ENCODE peak calls at places on chromosomes 7 and 10, in four cellular contexts. T, L, Z and X are unnamed samples.

GRCh38 chr10:5589071-5589962 is 64.6 kb downstream of the CALML3 start:
- DNase-seq in T (no peak), L (no peak), Z (no peak), X (no peak)

GRCh38 chr10:132102071-132102716 is 36.4 kb downstream of the JAKMIP3 start:
- DNase-seq in T (no peak), L (no peak), Z (no peak), X (no peak)

GRCh38 chr10:13961096-13961495 is 369.6 kb downstream of the FRMD4A start:
- DNase-seq in T (no peak), L (no peak), Z (no peak), X (no peak)

GRCh38 chr7:121741896-121742295 is 131.1 kb upstream of the PTPRZ1 start:
- DNase-seq in T (no peak), L (no peak), Z (no peak), X (no peak)

GRCh38 chr7:126574276-126574675 is 678.5 kb downstream of the GRM8 start:
- DNase-seq in T (no peak), L (no peak), Z (no peak), X (no peak)

GRCh38 chr7:134476044-134476443 is 17.1 kb upstream of the AKR1B1 start:
- DNase-seq in T (no peak), L (no peak), Z (no peak), X (no peak)

GRCh38 chr7:132988117-132988516 is 93.8 kb downstream of the CHCHD3 start:
- DNase-seq in T (no peak), L (no peak), Z (no peak), X (no peak)

GRCh38 chr10:8033812-8034665 is 20.4 kb upstream of the GATA3 start:
- DNase-seq in T (no peak), L (no peak), Z (no peak), X (no peak)

GRCh38 chr10:19683965-19684364 is 132.3 kb upstream of the PLXDC2 start:
- DNase-seq in T (no peak), L (no peak), Z (no peak), X (no peak)

GRCh38 chr10:96457341-96457740 is 56.4 kb downstream of the TLL2 start:
- DNase-seq in T (no peak), L (no peak), Z (no peak), X (no peak)

GRCh38 chr7:123417580-123417979 is 116.8 kb downstream of the IQUB start:
- DNase-seq in T (no peak), L (no peak), Z (no peak), X (no peak)

GRCh38 chr7:35012155-35012554 is 25.1 kb downstream of the DPY19L1 start:
- DNase-seq in T (no peak), L (no peak), Z (no peak), X (no peak)

GRCh38 chr7:107564553-107565298 is 955 bp downstream of the DUS4L start:
- DNase-seq in T (no peak), L (no peak), Z (no peak), X (peak)

GRCh38 chr7:155830961-155831806 is 18.9 kb upstream of the SHH start:
- DNase-seq in T (no peak), L (no peak), Z (no peak), X (no peak)

GRCh38 chr10:27695704-27696103 is 49.9 kb downstream of the MKX start:
- DNase-seq in T (no peak), L (no peak), Z (no peak), X (no peak)

GRCh38 chr7:83148776-83149175 is 13.9 kb downstream of the PCLO start:
- DNase-seq in T (no peak), L (no peak), Z (no peak), X (no peak)

GRCh38 chr10:124573726-124574455 is 112.3 kb downstream of the LHPP start:
- DNase-seq in T (no peak), L (no peak), Z (no peak), X (no peak)

GRCh38 chr10:117431160-117431559 is 55.9 kb upstream of the PDZD8 start:
- DNase-seq in T (no peak), L (no peak), Z (no peak), X (peak)

GRCh38 chr10:130138479-130138866 is 2.3 kb downstream of the GLRX3 start:
- DNase-seq in T (no peak), L (no peak), Z (no peak), X (peak)

GRCh38 chr10:31030800-31031199 is 865 bp downstream of the ZNF438 start:
- DNase-seq in T (no peak), L (no peak), Z (no peak), X (no peak)

GRCh38 chr10:113313048-113313611 is 239.7 kb upstream of the HABP2 start:
- DNase-seq in T (no peak), L (no peak), Z (no peak), X (no peak)

GRCh38 chr10:132691711-132692153 is 94.2 kb downstream of the NKX6-2 start:
- DNase-seq in T (no peak), L (no peak), Z (no peak), X (no peak)

GRCh38 chr10:125691160-125691981 is 8.4 kb upstream of the TEX36 start:
- DNase-seq in T (no peak), L (no peak), Z (no peak), X (no peak)

GRCh38 chr10:95466450-95466849 is 94.7 kb downstream of the SORBS1 start:
- DNase-seq in T (no peak), L (no peak), Z (no peak), X (no peak)

GRCh38 chr7:98627062-98627790 is 10.1 kb downstream of the NPTX2 start:
- DNase-seq in T (no peak), L (no peak), Z (no peak), X (no peak)

GRCh38 chr10:87095241-87095945 is 387 bp downstream of the SHLD2 start:
- DNase-seq in T (peak), L (peak), Z (peak), X (peak)

GRCh38 chr10:75353183-75353582 is 48.4 kb downstream of the ZNF503 start:
- DNase-seq in T (no peak), L (no peak), Z (no peak), X (no peak)

GRCh38 chr7:11758627-11759111 is 73.3 kb downstream of the THSD7A start:
- DNase-seq in T (no peak), L (no peak), Z (no peak), X (no peak)

GRCh38 chr7:70668606-70669358 is 463.2 kb upstream of the GALNT17 start:
- DNase-seq in T (no peak), L (no peak), Z (no peak), X (no peak)

GRCh38 chr10:117448840-117449239 is 73.6 kb upstream of the PDZD8 start:
- DNase-seq in T (no peak), L (peak), Z (no peak), X (no peak)

GRCh38 chr7:151168022-151168786 is 710 bp upstream of the GBX1 start:
- DNase-seq in T (peak), L (no peak), Z (peak), X (no peak)